ENCODE peak calls at places on chromosomes 2 and 18, in five cellular contexts. R, W, I, K and E are unnamed samples.

GRCh38 chr18:56789004-56789888 is 138.1 kb downstream of the WDR7 start:
- DNase-seq in R (no peak), W (peak), I (no peak), K (no peak), E (peak)

GRCh38 chr2:105775809-105776559 is 31.3 kb downstream of the NCK2 start:
- DNase-seq in R (no peak), W (no peak), I (no peak), K (no peak), E (no peak)

GRCh38 chr2:222825031-222825430 is 35.8 kb upstream of the ACSL3 start:
- DNase-seq in R (no peak), W (no peak), I (no peak), K (no peak), E (no peak)

GRCh38 chr2:172200495-172201085 is 97.9 kb upstream of the DLX2 start:
- DNase-seq in R (no peak), W (peak), I (no peak), K (no peak), E (no peak)

GRCh38 chr2:69547984-69548715 is 95.4 kb downstream of the AAK1 start:
- DNase-seq in R (no peak), W (no peak), I (no peak), K (no peak), E (no peak)

GRCh38 chr2:676647-677055 is 555 bp downstream of the TMEM18 start:
- DNase-seq in R (peak), W (peak), I (peak), K (peak), E (peak)

GRCh38 chr2:17877811-17878221 is 651 bp upstream of the KCNS3 start:
- DNase-seq in R (no peak), W (no peak), I (no peak), K (no peak), E (no peak)

GRCh38 chr2:204050681-204051080 is 114.1 kb downstream of the ICOS start:
- DNase-seq in R (no peak), W (no peak), I (no peak), K (no peak), E (no peak)

GRCh38 chr18:77393519-77393918 is 143.9 kb downstream of the GALR1 start:
- DNase-seq in R (no peak), W (no peak), I (no peak), K (no peak), E (no peak)

GRCh38 chr2:96540136-96540535 is 3.6 kb downstream of the ARID5A start:
- DNase-seq in R (no peak), W (peak), I (no peak), K (no peak), E (no peak)

GRCh38 chr2:240168546-240169361 is 28.3 kb upstream of the OTOS start:
- DNase-seq in R (no peak), W (no peak), I (no peak), K (no peak), E (no peak)

GRCh38 chr2:187150667-187151066 is 297.4 kb downstream of the CALCRL start:
- DNase-seq in R (no peak), W (no peak), I (no peak), K (no peak), E (no peak)

GRCh38 chr2:112812318-112813042 is 24.1 kb downstream of the IL1B start:
- DNase-seq in R (peak), W (peak), I (no peak), K (no peak), E (no peak)

GRCh38 chr2:120320318-120320851 is 25.6 kb upstream of the INHBB start:
- DNase-seq in R (peak), W (no peak), I (no peak), K (no peak), E (no peak)

GRCh38 chr2:95353055-95353575 is 49.4 kb upstream of the FAHD2A start:
- DNase-seq in R (no peak), W (no peak), I (no peak), K (no peak), E (no peak)

GRCh38 chr2:10331033-10331701 is 28.5 kb downstream of the HPCAL1 start:
- DNase-seq in R (no peak), W (peak), I (peak), K (no peak), E (peak)

GRCh38 chr2:104847821-104848160 is 6.1 kb upstream of the POU3F3 start:
- DNase-seq in R (no peak), W (no peak), I (no peak), K (no peak), E (no peak)

GRCh38 chr2:144886847-144887246 is 366.9 kb upstream of the ZEB2 start:
- DNase-seq in R (no peak), W (no peak), I (no peak), K (no peak), E (peak)

GRCh38 chr2:174334781-174335604 is at the start of gene SP9:
- DNase-seq in R (no peak), W (peak), I (no peak), K (peak), E (no peak)

GRCh38 chr18:49811151-49811938 is 2.0 kb downstream of the ACAA2 start:
- DNase-seq in R (no peak), W (no peak), I (no peak), K (no peak), E (no peak)

GRCh38 chr2:188845692-188846091 is 128.5 kb upstream of the COL3A1 start:
- DNase-seq in R (no peak), W (no peak), I (no peak), K (no peak), E (no peak)

GRCh38 chr2:113105047-113105446 is 22.4 kb upstream of the IL1RN start:
- DNase-seq in R (no peak), W (peak), I (no peak), K (no peak), E (no peak)

GRCh38 chr2:56687169-56687568 is 503.4 kb downstream of the CCDC85A start:
- DNase-seq in R (no peak), W (no peak), I (no peak), K (no peak), E (peak)

GRCh38 chr2:22999951-23000350 is 385.0 kb upstream of the KLHL29 start:
- DNase-seq in R (no peak), W (no peak), I (no peak), K (no peak), E (no peak)

GRCh38 chr2:11155326-11156059 is at the start of gene SLC66A3:
- DNase-seq in R (peak), W (peak), I (no peak), K (peak), E (no peak)

GRCh38 chr2:113160962-113161361 is 12.8 kb upstream of the PSD4 start:
- DNase-seq in R (no peak), W (no peak), I (no peak), K (no peak), E (no peak)